ENCODE peak calls at places on chromosome 7, in nine cellular contexts. One of them, this sample, is unnamed.

GRCh38 chr7:80603940-80604339 is 34.5 kb upstream of the CD36 start:
- DNase-seq in breast epithelium: no peak
- DNase-seq in body of pancreas: no peak
- DNase-seq in A549: no peak
- DNase-seq in heart left ventricle: no peak
- DNase-seq in stomach: no peak
- DNase-seq in ovary: no peak
- DNase-seq in gastrocnemius medialis: no peak
- DNase-seq in spleen: no peak
- DNase-seq in this sample: no peak

GRCh38 chr7:20317413-20317812 is 13.3 kb upstream of the ITGB8 start:
- DNase-seq in A549: no peak
- DNase-seq in stomach: no peak
- DNase-seq in body of pancreas: no peak
- DNase-seq in spleen: no peak
- DNase-seq in breast epithelium: no peak
- DNase-seq in heart left ventricle: no peak
- DNase-seq in ovary: no peak
- DNase-seq in gastrocnemius medialis: no peak
- DNase-seq in this sample: no peak

GRCh38 chr7:85554294-85554877 is 367.5 kb upstream of the SEMA3D start:
- DNase-seq in gastrocnemius medialis: no peak
- DNase-seq in body of pancreas: peak; percentile 37
- DNase-seq in stomach: no peak
- DNase-seq in heart left ventricle: no peak
- DNase-seq in ovary: no peak
- DNase-seq in A549: peak; percentile 79
- DNase-seq in breast epithelium: no peak
- DNase-seq in spleen: no peak
- DNase-seq in this sample: peak; percentile 37

GRCh38 chr7:84328571-84328970 is 134.0 kb upstream of the SEMA3A start:
- DNase-seq in spleen: no peak
- DNase-seq in breast epithelium: no peak
- DNase-seq in gastrocnemius medialis: no peak
- DNase-seq in A549: no peak
- DNase-seq in heart left ventricle: no peak
- DNase-seq in stomach: no peak
- DNase-seq in ovary: no peak
- DNase-seq in body of pancreas: no peak
- DNase-seq in this sample: no peak

GRCh38 chr7:18179058-18179457 is 151.4 kb upstream of the PRPS1L1 start:
- DNase-seq in breast epithelium: no peak
- DNase-seq in heart left ventricle: no peak
- DNase-seq in spleen: no peak
- DNase-seq in gastrocnemius medialis: no peak
- DNase-seq in stomach: no peak
- DNase-seq in A549: peak; percentile 10
- DNase-seq in ovary: no peak
- DNase-seq in body of pancreas: no peak
- DNase-seq in this sample: no peak

GRCh38 chr7:74519395-74519794 is 65.7 kb downstream of the GTF2IRD1 start:
- DNase-seq in stomach: no peak
- DNase-seq in spleen: no peak
- DNase-seq in heart left ventricle: no peak
- DNase-seq in A549: no peak
- DNase-seq in body of pancreas: no peak
- DNase-seq in gastrocnemius medialis: no peak
- DNase-seq in breast epithelium: no peak
- DNase-seq in ovary: no peak
- DNase-seq in this sample: no peak

GRCh38 chr7:79176859-79177477 is 276.5 kb downstream of the MAGI2 start:
- DNase-seq in ovary: no peak
- DNase-seq in body of pancreas: no peak
- DNase-seq in spleen: no peak
- DNase-seq in gastrocnemius medialis: no peak
- DNase-seq in A549: peak; percentile 55
- DNase-seq in heart left ventricle: no peak
- DNase-seq in stomach: no peak
- DNase-seq in breast epithelium: no peak
- DNase-seq in this sample: peak; percentile 24

GRCh38 chr7:140533394-140533872 is 54.1 kb upstream of the MKRN1 start:
- DNase-seq in body of pancreas: no peak
- DNase-seq in heart left ventricle: peak; percentile 54
- DNase-seq in gastrocnemius medialis: no peak
- DNase-seq in spleen: no peak
- DNase-seq in A549: no peak
- DNase-seq in breast epithelium: no peak
- DNase-seq in stomach: no peak
- DNase-seq in ovary: peak; percentile 81
- DNase-seq in this sample: no peak

GRCh38 chr7:23709081-23709746 is 805 bp upstream of the STK31 start:
- DNase-seq in breast epithelium: no peak
- DNase-seq in body of pancreas: no peak
- DNase-seq in spleen: no peak
- DNase-seq in stomach: no peak
- DNase-seq in ovary: no peak
- DNase-seq in gastrocnemius medialis: no peak
- DNase-seq in A549: no peak
- DNase-seq in heart left ventricle: no peak
- DNase-seq in this sample: no peak

GRCh38 chr7:80542398-80542797 is 30.5 kb upstream of the GNAT3 start:
- DNase-seq in stomach: no peak
- DNase-seq in spleen: no peak
- DNase-seq in gastrocnemius medialis: no peak
- DNase-seq in A549: peak; percentile 69
- DNase-seq in breast epithelium: no peak
- DNase-seq in heart left ventricle: no peak
- DNase-seq in ovary: no peak
- DNase-seq in body of pancreas: no peak
- DNase-seq in this sample: no peak

GRCh38 chr7:94656925-94657731 is 1.2 kb upstream of the SGCE start:
- DNase-seq in spleen: peak; percentile 75
- DNase-seq in heart left ventricle: no peak
- DNase-seq in breast epithelium: no peak
- DNase-seq in gastrocnemius medialis: no peak
- DNase-seq in stomach: no peak
- DNase-seq in ovary: peak; percentile 43
- DNase-seq in body of pancreas: no peak
- DNase-seq in A549: peak; percentile 48
- DNase-seq in this sample: peak; percentile 16

GRCh38 chr7:151757274-151757673 is 119.6 kb downstream of the PRKAG2 start:
- DNase-seq in gastrocnemius medialis: no peak
- DNase-seq in breast epithelium: no peak
- DNase-seq in heart left ventricle: no peak
- DNase-seq in stomach: no peak
- DNase-seq in A549: no peak
- DNase-seq in body of pancreas: no peak
- DNase-seq in ovary: no peak
- DNase-seq in spleen: no peak
- DNase-seq in this sample: no peak

GRCh38 chr7:111735661-111736323 is 173.5 kb upstream of the IMMP2L start:
- DNase-seq in body of pancreas: peak; percentile 56
- DNase-seq in stomach: peak; percentile 47
- DNase-seq in gastrocnemius medialis: peak; percentile 50
- DNase-seq in spleen: no peak
- DNase-seq in heart left ventricle: no peak
- DNase-seq in breast epithelium: no peak
- DNase-seq in ovary: no peak
- DNase-seq in A549: peak; percentile 75
- DNase-seq in this sample: peak; percentile 52

GRCh38 chr7:142542938-142543337 is 206.3 kb upstream of the PRSS1 start:
- DNase-seq in stomach: no peak
- DNase-seq in ovary: no peak
- DNase-seq in spleen: no peak
- DNase-seq in heart left ventricle: no peak
- DNase-seq in gastrocnemius medialis: no peak
- DNase-seq in breast epithelium: no peak
- DNase-seq in body of pancreas: no peak
- DNase-seq in A549: no peak
- DNase-seq in this sample: no peak

DNA sequence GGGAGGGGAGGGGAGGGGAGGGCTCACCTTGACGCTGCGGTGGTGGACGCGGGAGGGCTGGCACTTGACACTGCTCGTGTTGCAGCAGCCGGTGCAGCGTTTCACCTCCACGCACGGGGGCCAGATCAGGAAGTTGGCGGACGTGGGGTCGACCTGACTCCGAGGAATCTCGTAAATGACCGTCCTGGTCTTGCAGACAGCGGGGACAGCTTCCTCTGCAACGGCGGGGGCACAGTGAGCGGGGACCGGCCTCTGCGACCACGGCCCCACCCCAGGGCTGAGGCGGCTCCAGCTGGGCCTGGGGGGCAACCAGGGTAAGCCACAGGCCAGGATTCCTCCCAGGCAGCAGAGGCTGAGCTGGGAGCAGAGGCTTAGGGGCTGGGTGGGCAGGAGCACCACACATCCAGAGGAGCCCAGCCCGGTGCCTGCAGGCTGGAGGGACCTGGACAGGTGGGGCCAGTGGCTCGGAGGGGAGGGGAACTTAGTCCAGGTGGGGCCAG is 8.8 kb downstream of the PDGFA start:
- DNase-seq in stomach: no peak
- DNase-seq in heart left ventricle: peak; percentile 20
- DNase-seq in A549: no peak
- DNase-seq in spleen: peak; percentile 64
- DNase-seq in gastrocnemius medialis: no peak
- DNase-seq in breast epithelium: no peak
- DNase-seq in ovary: no peak
- DNase-seq in body of pancreas: peak; percentile 13
- DNase-seq in this sample: no peak
- TF ChIP-seq POLR2A in stomach: no peak
- TF ChIP-seq POLR2A in heart left ventricle: no peak
- TF ChIP-seq POLR2A in A549: no peak
- TF ChIP-seq POLR2A in spleen: no peak
- TF ChIP-seq POLR2A in gastrocnemius medialis: no peak
- TF ChIP-seq POLR2A in breast epithelium: no peak
- TF ChIP-seq POLR2A in ovary: no peak
- TF ChIP-seq POLR2A in body of pancreas: no peak
- TF ChIP-seq POLR2A in this sample: no peak

GRCh38 chr7:149716007-149716931 is 57.1 kb downstream of the ZNF467 start:
- DNase-seq in spleen: peak; percentile 77
- DNase-seq in breast epithelium: no peak
- DNase-seq in stomach: no peak
- DNase-seq in body of pancreas: no peak
- DNase-seq in heart left ventricle: no peak
- DNase-seq in gastrocnemius medialis: no peak
- DNase-seq in A549: peak; percentile 41
- DNase-seq in ovary: no peak
- DNase-seq in this sample: no peak
- H3K4me3 ChIP-seq in spleen: peak overlapping the region; percentile 82
- H3K4me3 ChIP-seq in breast epithelium: peak overlapping the region; percentile 89
- H3K4me3 ChIP-seq in stomach: peak overlapping the region; percentile 71
- H3K4me3 ChIP-seq in body of pancreas: no peak overlapping the region
- H3K4me3 ChIP-seq in heart left ventricle: peak overlapping the region; percentile 84
- H3K4me3 ChIP-seq in gastrocnemius medialis: peak overlapping the region; percentile 86
- H3K4me3 ChIP-seq in A549: no peak overlapping the region
- H3K4me3 ChIP-seq in ovary: no peak overlapping the region
- H3K4me3 ChIP-seq in this sample: no peak overlapping the region

GRCh38 chr7:2314209-2314955 is at the start of gene SNX8:
- DNase-seq in gastrocnemius medialis: peak; percentile 80
- DNase-seq in stomach: peak; percentile 96
- DNase-seq in heart left ventricle: peak; percentile 89
- DNase-seq in spleen: peak; percentile 98
- DNase-seq in ovary: peak; percentile 95
- DNase-seq in A549: peak; percentile 92
- DNase-seq in body of pancreas: peak; percentile 93
- DNase-seq in breast epithelium: peak; percentile 93
- DNase-seq in this sample: peak; percentile 76
- TF ChIP-seq POLR2A in gastrocnemius medialis: peak; percentile 64
- TF ChIP-seq POLR2A in stomach: no peak
- TF ChIP-seq POLR2A in heart left ventricle: no peak
- TF ChIP-seq POLR2A in spleen: no peak
- TF ChIP-seq POLR2A in ovary: no peak
- TF ChIP-seq POLR2A in A549: peak; percentile 69
- TF ChIP-seq POLR2A in body of pancreas: no peak
- TF ChIP-seq POLR2A in breast epithelium: no peak
- TF ChIP-seq POLR2A in this sample: no peak

GRCh38 chr7:45044333-45044732 is 44.3 kb downstream of the CCM2 start:
- DNase-seq in heart left ventricle: no peak
- DNase-seq in body of pancreas: no peak
- DNase-seq in ovary: no peak
- DNase-seq in A549: no peak
- DNase-seq in gastrocnemius medialis: no peak
- DNase-seq in breast epithelium: no peak
- DNase-seq in stomach: no peak
- DNase-seq in spleen: no peak
- DNase-seq in this sample: no peak
- H3K4me3 ChIP-seq in heart left ventricle: no peak overlapping the region
- H3K4me3 ChIP-seq in body of pancreas: no peak overlapping the region
- H3K4me3 ChIP-seq in ovary: no peak overlapping the region
- H3K4me3 ChIP-seq in A549: no peak overlapping the region
- H3K4me3 ChIP-seq in gastrocnemius medialis: no peak overlapping the region
- H3K4me3 ChIP-seq in breast epithelium: no peak overlapping the region
- H3K4me3 ChIP-seq in stomach: no peak overlapping the region
- H3K4me3 ChIP-seq in spleen: no peak overlapping the region
- H3K4me3 ChIP-seq in this sample: no peak overlapping the region

GRCh38 chr7:99392046-99392445 is 16.4 kb downstream of the PDAP1 start:
- DNase-seq in gastrocnemius medialis: no peak
- DNase-seq in A549: no peak
- DNase-seq in body of pancreas: no peak
- DNase-seq in ovary: no peak
- DNase-seq in spleen: no peak
- DNase-seq in breast epithelium: no peak
- DNase-seq in heart left ventricle: no peak
- DNase-seq in stomach: no peak
- DNase-seq in this sample: no peak
- TF ChIP-seq POLR2A in gastrocnemius medialis: no peak
- TF ChIP-seq POLR2A in A549: no peak
- TF ChIP-seq POLR2A in body of pancreas: no peak
- TF ChIP-seq POLR2A in ovary: no peak
- TF ChIP-seq POLR2A in spleen: no peak
- TF ChIP-seq POLR2A in breast epithelium: no peak
- TF ChIP-seq POLR2A in heart left ventricle: no peak
- TF ChIP-seq POLR2A in stomach: no peak
- TF ChIP-seq POLR2A in this sample: no peak

DNA sequence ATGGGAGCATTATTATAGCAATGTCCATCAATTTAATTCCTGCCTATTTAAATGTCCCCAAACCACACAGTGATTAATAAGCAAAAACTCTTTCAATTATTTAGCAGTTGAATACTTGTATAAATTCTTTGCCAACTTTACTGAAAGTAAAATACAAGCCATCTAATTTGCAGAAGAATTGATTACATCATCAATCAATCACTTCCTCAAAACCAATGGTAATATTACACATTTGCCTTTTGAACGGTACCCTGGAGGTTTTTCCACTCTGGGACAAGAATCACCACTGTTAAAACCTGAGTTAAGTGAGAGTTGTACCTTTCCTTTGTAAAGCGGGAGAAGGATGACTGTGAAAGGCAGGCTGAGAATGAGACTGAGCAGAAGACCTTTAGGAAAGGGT is 93.0 kb downstream of the RNF133 start:
- DNase-seq in heart left ventricle: no peak
- DNase-seq in ovary: no peak
- DNase-seq in stomach: no peak
- DNase-seq in body of pancreas: no peak
- DNase-seq in breast epithelium: no peak
- DNase-seq in spleen: no peak
- DNase-seq in A549: no peak
- DNase-seq in gastrocnemius medialis: no peak
- DNase-seq in this sample: no peak
- H3K4me3 ChIP-seq in heart left ventricle: no peak overlapping the region
- H3K4me3 ChIP-seq in ovary: no peak overlapping the region
- H3K4me3 ChIP-seq in stomach: no peak overlapping the region
- H3K4me3 ChIP-seq in body of pancreas: no peak overlapping the region
- H3K4me3 ChIP-seq in breast epithelium: no peak overlapping the region
- H3K4me3 ChIP-seq in spleen: no peak overlapping the region
- H3K4me3 ChIP-seq in A549: no peak overlapping the region
- H3K4me3 ChIP-seq in gastrocnemius medialis: no peak overlapping the region
- H3K4me3 ChIP-seq in this sample: no peak overlapping the region

This sample was measured in HCT116.